ENCODE peak calls at places on chromosomes 7 and 10, in ten cellular contexts. One of them, this sample, is unnamed.

GRCh38 chr10:93368210-93368609 is 113.9 kb downstream of the MYOF start:
- DNase-seq in T-helper 2 cell: no peak
- DNase-seq in NCI-H1105: no peak
- DNase-seq in MV-4-11: no peak
- DNase-seq in HuH-7.5: no peak
- DNase-seq in cardiac muscle cell: peak
- DNase-seq in AG04450: no peak
- DNase-seq in putamen: no peak
- DNase-seq in germinal center: no peak
- DNase-seq in thoracic aorta: no peak
- DNase-seq in this sample: peak

GRCh38 chr10:70328987-70329386 is 45.2 kb upstream of the NPFFR1 start:
- DNase-seq in T-helper 2 cell: no peak
- DNase-seq in NCI-H1105: no peak
- DNase-seq in MV-4-11: no peak
- DNase-seq in HuH-7.5: no peak
- DNase-seq in cardiac muscle cell: peak
- DNase-seq in AG04450: no peak
- DNase-seq in putamen: no peak
- DNase-seq in germinal center: no peak
- DNase-seq in thoracic aorta: no peak
- DNase-seq in this sample: peak

GRCh38 chr7:75650062-75650461 is 88.7 kb downstream of the HIP1 start:
- DNase-seq in T-helper 2 cell: no peak
- DNase-seq in NCI-H1105: no peak
- DNase-seq in MV-4-11: no peak
- DNase-seq in HuH-7.5: peak
- DNase-seq in cardiac muscle cell: no peak
- DNase-seq in AG04450: no peak
- DNase-seq in putamen: no peak
- DNase-seq in germinal center: no peak
- DNase-seq in thoracic aorta: no peak
- DNase-seq in this sample: no peak

GRCh38 chr10:43322769-43323168 is 48.7 kb upstream of the FXYD4 start:
- DNase-seq in T-helper 2 cell: peak
- DNase-seq in NCI-H1105: no peak
- DNase-seq in MV-4-11: no peak
- DNase-seq in HuH-7.5: no peak
- DNase-seq in cardiac muscle cell: peak
- DNase-seq in AG04450: no peak
- DNase-seq in putamen: peak
- DNase-seq in germinal center: peak
- DNase-seq in thoracic aorta: peak
- DNase-seq in this sample: peak

GRCh38 chr7:44087914-44088838 is 5.8 kb upstream of the POLM start:
- DNase-seq in T-helper 2 cell: no peak
- DNase-seq in NCI-H1105: no peak
- DNase-seq in MV-4-11: no peak
- DNase-seq in HuH-7.5: no peak
- DNase-seq in cardiac muscle cell: peak
- DNase-seq in AG04450: no peak
- DNase-seq in putamen: peak
- DNase-seq in germinal center: no peak
- DNase-seq in thoracic aorta: peak
- DNase-seq in this sample: no peak

GRCh38 chr10:32332299-32332750 is 14.6 kb downstream of the EPC1 start:
- DNase-seq in T-helper 2 cell: peak
- DNase-seq in NCI-H1105: no peak
- DNase-seq in MV-4-11: no peak
- DNase-seq in HuH-7.5: no peak
- DNase-seq in cardiac muscle cell: no peak
- DNase-seq in AG04450: no peak
- DNase-seq in putamen: no peak
- DNase-seq in germinal center: peak
- DNase-seq in thoracic aorta: no peak
- DNase-seq in this sample: peak

GRCh38 chr7:55365680-55366460 is 733 bp downstream of the LANCL2 start:
- DNase-seq in T-helper 2 cell: peak
- DNase-seq in NCI-H1105: peak
- DNase-seq in MV-4-11: peak
- DNase-seq in HuH-7.5: peak
- DNase-seq in cardiac muscle cell: peak
- DNase-seq in AG04450: peak
- DNase-seq in putamen: peak
- DNase-seq in germinal center: peak
- DNase-seq in thoracic aorta: peak
- DNase-seq in this sample: peak

GRCh38 chr7:140883378-140883777 is 41.4 kb downstream of the BRAF start:
- DNase-seq in T-helper 2 cell: no peak
- DNase-seq in NCI-H1105: no peak
- DNase-seq in MV-4-11: peak
- DNase-seq in HuH-7.5: no peak
- DNase-seq in cardiac muscle cell: no peak
- DNase-seq in AG04450: no peak
- DNase-seq in putamen: no peak
- DNase-seq in germinal center: no peak
- DNase-seq in thoracic aorta: no peak
- DNase-seq in this sample: no peak

GRCh38 chr10:555281-555680 is 134.2 kb downstream of the DIP2C start:
- DNase-seq in T-helper 2 cell: no peak
- DNase-seq in NCI-H1105: no peak
- DNase-seq in MV-4-11: no peak
- DNase-seq in HuH-7.5: no peak
- DNase-seq in cardiac muscle cell: no peak
- DNase-seq in AG04450: no peak
- DNase-seq in putamen: no peak
- DNase-seq in germinal center: no peak
- DNase-seq in thoracic aorta: no peak
- DNase-seq in this sample: no peak

GRCh38 chr10:26437637-26438461 is at the start of gene APBB1IP:
- DNase-seq in T-helper 2 cell: peak
- DNase-seq in NCI-H1105: no peak
- DNase-seq in MV-4-11: peak
- DNase-seq in HuH-7.5: no peak
- DNase-seq in cardiac muscle cell: peak
- DNase-seq in AG04450: no peak
- DNase-seq in putamen: peak
- DNase-seq in germinal center: peak
- DNase-seq in thoracic aorta: no peak
- DNase-seq in this sample: peak

GRCh38 chr7:81802251-81802650 is 32.4 kb upstream of the HGF start:
- DNase-seq in T-helper 2 cell: no peak
- DNase-seq in NCI-H1105: no peak
- DNase-seq in MV-4-11: no peak
- DNase-seq in HuH-7.5: no peak
- DNase-seq in cardiac muscle cell: no peak
- DNase-seq in AG04450: no peak
- DNase-seq in putamen: no peak
- DNase-seq in germinal center: no peak
- DNase-seq in thoracic aorta: no peak
- DNase-seq in this sample: no peak

GRCh38 chr10:99318475-99318874 is 10.7 kb upstream of the CNNM1 start:
- DNase-seq in T-helper 2 cell: no peak
- DNase-seq in NCI-H1105: no peak
- DNase-seq in MV-4-11: no peak
- DNase-seq in HuH-7.5: no peak
- DNase-seq in cardiac muscle cell: no peak
- DNase-seq in AG04450: no peak
- DNase-seq in putamen: no peak
- DNase-seq in germinal center: no peak
- DNase-seq in thoracic aorta: no peak
- DNase-seq in this sample: no peak

GRCh38 chr10:59668081-59668480 is 41.6 kb downstream of the SLC16A9 start:
- DNase-seq in T-helper 2 cell: no peak
- DNase-seq in NCI-H1105: no peak
- DNase-seq in MV-4-11: peak
- DNase-seq in HuH-7.5: no peak
- DNase-seq in cardiac muscle cell: no peak
- DNase-seq in AG04450: no peak
- DNase-seq in putamen: no peak
- DNase-seq in germinal center: no peak
- DNase-seq in thoracic aorta: no peak
- DNase-seq in this sample: peak

GRCh38 chr7:105877736-105878135 is 1.3 kb upstream of the ATXN7L1 start:
- DNase-seq in T-helper 2 cell: no peak
- DNase-seq in NCI-H1105: no peak
- DNase-seq in MV-4-11: no peak
- DNase-seq in HuH-7.5: no peak
- DNase-seq in cardiac muscle cell: no peak
- DNase-seq in AG04450: no peak
- DNase-seq in putamen: no peak
- DNase-seq in germinal center: no peak
- DNase-seq in thoracic aorta: no peak
- DNase-seq in this sample: no peak

GRCh38 chr10:31083765-31084184 is 52.1 kb upstream of the ZNF438 start:
- DNase-seq in T-helper 2 cell: peak
- DNase-seq in NCI-H1105: no peak
- DNase-seq in MV-4-11: peak
- DNase-seq in HuH-7.5: peak
- DNase-seq in cardiac muscle cell: peak
- DNase-seq in AG04450: no peak
- DNase-seq in putamen: peak
- DNase-seq in germinal center: no peak
- DNase-seq in thoracic aorta: no peak
- DNase-seq in this sample: peak

GRCh38 chr10:14326581-14326980 is 4.1 kb downstream of the FRMD4A start:
- DNase-seq in T-helper 2 cell: no peak
- DNase-seq in NCI-H1105: no peak
- DNase-seq in MV-4-11: no peak
- DNase-seq in HuH-7.5: no peak
- DNase-seq in cardiac muscle cell: no peak
- DNase-seq in AG04450: no peak
- DNase-seq in putamen: no peak
- DNase-seq in germinal center: no peak
- DNase-seq in thoracic aorta: no peak
- DNase-seq in this sample: peak

GRCh38 chr7:45112648-45113047 is 1.2 kb upstream of the TBRG4 start:
- DNase-seq in T-helper 2 cell: no peak
- DNase-seq in NCI-H1105: no peak
- DNase-seq in MV-4-11: no peak
- DNase-seq in HuH-7.5: no peak
- DNase-seq in cardiac muscle cell: peak
- DNase-seq in AG04450: no peak
- DNase-seq in putamen: no peak
- DNase-seq in germinal center: no peak
- DNase-seq in thoracic aorta: no peak
- DNase-seq in this sample: peak

GRCh38 chr10:74078037-74078436 is 72.6 kb downstream of the AP3M1 start:
- DNase-seq in T-helper 2 cell: no peak
- DNase-seq in NCI-H1105: no peak
- DNase-seq in MV-4-11: peak
- DNase-seq in HuH-7.5: no peak
- DNase-seq in cardiac muscle cell: peak
- DNase-seq in AG04450: no peak
- DNase-seq in putamen: no peak
- DNase-seq in germinal center: no peak
- DNase-seq in thoracic aorta: no peak
- DNase-seq in this sample: peak